ENCODE peak calls at places on chromosomes 2 and 18, in six cellular contexts. One of them, this sample, is unnamed.
A peak's percentile ranks its signal among the peaks of the same experiment; 100 is the strongest.

GRCh38 chr2:230319211-230319862 is 7.7 kb upstream of the SP140L start:
- DNase-seq in suprapubic skin: no peak
- DNase-seq in IMR-90: no peak
- DNase-seq in spleen: peak; percentile 87
- DNase-seq in uterus: no peak
- DNase-seq in A549: no peak
- DNase-seq in this sample: no peak

GRCh38 chr2:205510345-205510744 is 172.0 kb upstream of the NRP2 start:
- DNase-seq in uterus: no peak
- DNase-seq in spleen: no peak
- DNase-seq in A549: no peak
- DNase-seq in IMR-90: no peak
- DNase-seq in suprapubic skin: no peak
- DNase-seq in this sample: no peak

GRCh38 chr18:44851806-44852205 is 171.1 kb downstream of the SETBP1 start:
- DNase-seq in A549: no peak
- DNase-seq in uterus: no peak
- DNase-seq in spleen: no peak
- DNase-seq in suprapubic skin: no peak
- DNase-seq in IMR-90: no peak
- DNase-seq in this sample: no peak

GRCh38 chr2:106356291-106356690 is 111.9 kb downstream of the RGPD3 start:
- DNase-seq in uterus: no peak
- DNase-seq in spleen: no peak
- DNase-seq in IMR-90: no peak
- DNase-seq in A549: no peak
- DNase-seq in suprapubic skin: no peak
- DNase-seq in this sample: no peak

GRCh38 chr2:37619957-37620295 is 51.5 kb downstream of the CDC42EP3 start:
- DNase-seq in suprapubic skin: no peak
- DNase-seq in uterus: no peak
- DNase-seq in IMR-90: no peak
- DNase-seq in spleen: no peak
- DNase-seq in A549: no peak
- DNase-seq in this sample: no peak

GRCh38 chr2:166892397-166892796 is 4.1 kb downstream of the XIRP2 start:
- DNase-seq in spleen: no peak
- DNase-seq in A549: no peak
- DNase-seq in uterus: no peak
- DNase-seq in suprapubic skin: no peak
- DNase-seq in IMR-90: no peak
- DNase-seq in this sample: no peak

GRCh38 chr2:226782092-226782713 is 17.4 kb downstream of the IRS1 start:
- DNase-seq in IMR-90: peak; percentile 87
- DNase-seq in A549: no peak
- DNase-seq in suprapubic skin: no peak
- DNase-seq in spleen: no peak
- DNase-seq in uterus: no peak
- DNase-seq in this sample: no peak

GRCh38 chr2:203740741-203741363 is 34.4 kb downstream of the CD28 start:
- DNase-seq in IMR-90: peak; percentile 51
- DNase-seq in spleen: no peak
- DNase-seq in A549: no peak
- DNase-seq in uterus: no peak
- DNase-seq in suprapubic skin: no peak
- DNase-seq in this sample: no peak

GRCh38 chr2:10720306-10720705 is 1.1 kb upstream of the ATP6V1C2 start:
- DNase-seq in suprapubic skin: no peak
- DNase-seq in spleen: no peak
- DNase-seq in A549: no peak
- DNase-seq in uterus: no peak
- DNase-seq in IMR-90: no peak
- DNase-seq in this sample: no peak

GRCh38 chr2:78418041-78418440 is 607.5 kb upstream of the REG3G start:
- DNase-seq in suprapubic skin: no peak
- DNase-seq in uterus: no peak
- DNase-seq in spleen: no peak
- DNase-seq in IMR-90: no peak
- DNase-seq in A549: no peak
- DNase-seq in this sample: no peak

GRCh38 chr2:66696374-66696773 is 261.4 kb downstream of the MEIS1 start:
- DNase-seq in IMR-90: no peak
- DNase-seq in A549: no peak
- DNase-seq in suprapubic skin: no peak
- DNase-seq in spleen: no peak
- DNase-seq in uterus: peak; percentile 56
- DNase-seq in this sample: no peak

GRCh38 chr2:237876951-237877491 is 17.6 kb downstream of the RAMP1 start:
- DNase-seq in suprapubic skin: no peak
- DNase-seq in A549: no peak
- DNase-seq in uterus: peak; percentile 23
- DNase-seq in IMR-90: no peak
- DNase-seq in spleen: no peak
- DNase-seq in this sample: no peak

GRCh38 chr18:39624934-39625333 is 2059.3 kb upstream of the CELF4 start:
- DNase-seq in spleen: no peak
- DNase-seq in uterus: no peak
- DNase-seq in A549: no peak
- DNase-seq in IMR-90: peak; percentile 82
- DNase-seq in suprapubic skin: no peak
- DNase-seq in this sample: no peak

GRCh38 chr18:41060967-41061366 is 894.1 kb upstream of the PIK3C3 start:
- DNase-seq in uterus: no peak
- DNase-seq in suprapubic skin: no peak
- DNase-seq in spleen: no peak
- DNase-seq in IMR-90: peak; percentile 55
- DNase-seq in A549: no peak
- DNase-seq in this sample: no peak

GRCh38 chr2:62478093-62478580 is 27.9 kb downstream of the TMEM17 start:
- DNase-seq in spleen: no peak
- DNase-seq in uterus: peak; percentile 47
- DNase-seq in IMR-90: peak; percentile 24
- DNase-seq in suprapubic skin: no peak
- DNase-seq in A549: no peak
- DNase-seq in this sample: no peak

GRCh38 chr18:68439672-68440071 is 275.2 kb downstream of the TMX3 start:
- DNase-seq in spleen: no peak
- DNase-seq in suprapubic skin: no peak
- DNase-seq in A549: no peak
- DNase-seq in uterus: no peak
- DNase-seq in IMR-90: no peak
- DNase-seq in this sample: no peak

GRCh38 chr2:27118525-27119329 is at the start of gene CGREF1:
- DNase-seq in suprapubic skin: no peak
- DNase-seq in A549: peak; percentile 33
- DNase-seq in spleen: peak; percentile 67
- DNase-seq in IMR-90: no peak
- DNase-seq in uterus: no peak
- DNase-seq in this sample: no peak

GRCh38 chr2:241882090-241882625 is 12.6 kb downstream of the RTP5 start:
- DNase-seq in uterus: peak; percentile 72
- DNase-seq in spleen: peak; percentile 93
- DNase-seq in IMR-90: no peak
- DNase-seq in suprapubic skin: no peak
- DNase-seq in A549: no peak
- DNase-seq in this sample: peak; percentile 92

GRCh38 chr2:86195055-86195807 is at the start of gene IMMT:
- DNase-seq in A549: peak; percentile 99
- DNase-seq in suprapubic skin: peak; percentile 98
- DNase-seq in IMR-90: peak; percentile 95
- DNase-seq in uterus: peak; percentile 95
- DNase-seq in spleen: peak; percentile 98
- DNase-seq in this sample: peak; percentile 99

GRCh38 chr2:142868281-142868762 is 9.1 kb upstream of the KYNU start:
- DNase-seq in spleen: peak; percentile 79
- DNase-seq in IMR-90: no peak
- DNase-seq in suprapubic skin: peak; percentile 87
- DNase-seq in A549: peak; percentile 94
- DNase-seq in uterus: peak; percentile 14
- DNase-seq in this sample: peak; percentile 85

GRCh38 chr18:11987527-11987926 is 6.2 kb downstream of the IMPA2 start:
- DNase-seq in A549: peak; percentile 26
- DNase-seq in spleen: no peak
- DNase-seq in IMR-90: peak; percentile 48
- DNase-seq in suprapubic skin: peak; percentile 64
- DNase-seq in uterus: no peak
- DNase-seq in this sample: no peak

GRCh38 chr18:12657849-12658829 is at the start of gene SPIRE1:
- DNase-seq in spleen: peak; percentile 88
- DNase-seq in suprapubic skin: peak; percentile 72
- DNase-seq in IMR-90: peak; percentile 52
- DNase-seq in uterus: peak; percentile 55
- DNase-seq in A549: peak; percentile 53
- DNase-seq in this sample: no peak

GRCh38 chr2:160674076-160674630 is 180.5 kb upstream of the RBMS1 start:
- DNase-seq in IMR-90: no peak
- DNase-seq in suprapubic skin: no peak
- DNase-seq in spleen: no peak
- DNase-seq in uterus: no peak
- DNase-seq in A549: no peak
- DNase-seq in this sample: no peak

GRCh38 chr18:13048061-13048605 is 57.0 kb downstream of the CEP192 start:
- DNase-seq in suprapubic skin: no peak
- DNase-seq in spleen: no peak
- DNase-seq in IMR-90: no peak
- DNase-seq in A549: no peak
- DNase-seq in uterus: no peak
- DNase-seq in this sample: no peak

GRCh38 chr18:72742002-72742401 is 125.8 kb downstream of the NETO1 start:
- DNase-seq in suprapubic skin: no peak
- DNase-seq in uterus: no peak
- DNase-seq in A549: no peak
- DNase-seq in IMR-90: no peak
- DNase-seq in spleen: no peak
- DNase-seq in this sample: no peak

DNA sequence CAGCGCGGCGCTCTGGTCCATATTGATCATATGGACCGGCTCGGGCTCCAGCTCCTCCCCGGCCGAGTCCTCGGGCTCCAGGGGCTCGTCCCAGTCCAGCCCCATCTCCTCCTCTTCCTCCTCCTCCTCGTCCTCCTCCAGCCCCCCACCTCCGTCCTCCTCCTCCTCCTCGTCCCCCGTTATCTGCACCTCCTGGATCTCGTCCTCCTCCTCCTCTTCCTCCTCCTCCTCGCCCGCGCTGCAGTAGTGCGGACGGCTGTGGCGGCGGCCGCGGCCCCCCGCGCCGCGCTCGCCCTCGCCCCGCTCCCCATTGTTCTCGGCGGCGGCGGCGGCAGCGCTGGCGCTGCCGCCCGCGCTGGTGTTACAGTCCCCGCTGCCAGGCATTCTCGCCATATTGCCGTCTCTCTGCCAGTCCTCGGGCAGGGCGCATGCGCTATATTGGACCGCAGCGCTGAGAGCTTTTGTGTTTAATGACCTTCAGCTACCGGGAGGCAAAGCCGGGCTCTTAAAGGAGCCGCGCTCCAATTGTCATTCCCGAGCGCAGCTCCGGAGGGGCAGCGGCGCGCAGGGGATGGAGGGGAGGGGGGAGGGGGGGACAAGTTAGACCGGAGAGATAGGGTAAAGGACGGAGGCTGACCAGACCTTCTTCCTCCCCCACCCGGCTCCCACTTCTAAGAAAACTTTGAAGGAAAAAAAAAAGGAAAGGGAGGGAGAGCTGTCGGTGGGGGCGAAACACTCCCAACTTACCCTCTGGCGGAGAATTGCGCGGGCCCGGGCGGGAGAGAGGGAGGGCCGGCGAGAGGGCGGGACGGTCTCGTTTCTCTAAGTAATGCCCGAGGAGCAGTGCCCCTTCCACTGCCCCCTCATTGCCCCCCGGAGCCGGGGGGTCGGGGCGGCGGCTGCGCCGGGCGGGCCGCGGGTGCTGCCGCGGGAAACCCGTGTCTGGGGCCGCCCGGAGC is at the start of gene KCTD1:
- DNase-seq in suprapubic skin: peak; percentile 85
- DNase-seq in spleen: peak; percentile 87
- DNase-seq in IMR-90: peak; percentile 84
- DNase-seq in uterus: peak; percentile 66
- DNase-seq in A549: peak; percentile 90
- DNase-seq in this sample: peak; percentile 90
- H3K4me3 ChIP-seq in suprapubic skin: peak within 1 kb of the TSS; percentile 74
- H3K4me3 ChIP-seq in spleen: peak within 1 kb of the TSS; percentile 52
- H3K4me3 ChIP-seq in IMR-90: peak within 1 kb of the TSS; percentile 69
- H3K4me3 ChIP-seq in uterus: peak within 1 kb of the TSS; percentile 58
- H3K4me3 ChIP-seq in A549: peak within 1 kb of the TSS; percentile 91
- H3K4me3 ChIP-seq in this sample: peak within 1 kb of the TSS; percentile 88

DNA sequence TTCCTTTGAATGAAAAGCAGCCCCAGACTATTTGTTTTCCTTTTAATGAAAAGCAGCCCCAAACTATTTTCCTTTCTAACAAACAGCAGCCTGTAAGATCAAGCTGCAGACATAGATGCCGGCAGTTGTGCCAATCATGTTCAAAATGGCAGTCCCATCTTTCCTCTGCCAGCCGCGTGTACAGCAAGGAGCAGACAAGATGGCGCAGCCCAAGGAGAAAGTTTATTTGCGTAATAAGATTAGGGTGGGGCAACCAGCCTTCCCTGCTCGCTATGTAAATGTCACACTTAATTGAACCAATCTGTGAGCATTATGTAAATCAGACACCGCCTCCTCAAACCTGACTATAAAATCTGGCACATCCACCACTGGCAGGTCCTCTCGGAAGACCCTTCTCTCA is 226.0 kb downstream of the TGIF1 start:
- DNase-seq in uterus: no peak
- DNase-seq in suprapubic skin: no peak
- DNase-seq in IMR-90: no peak
- DNase-seq in spleen: no peak
- DNase-seq in A549: no peak
- DNase-seq in this sample: no peak
- TF ChIP-seq POLR2A in uterus: no peak
- TF ChIP-seq POLR2A in suprapubic skin: no peak
- TF ChIP-seq POLR2A in IMR-90: no peak
- TF ChIP-seq POLR2A in spleen: no peak
- TF ChIP-seq POLR2A in A549: no peak
- TF ChIP-seq POLR2A in this sample: no peak

DNA sequence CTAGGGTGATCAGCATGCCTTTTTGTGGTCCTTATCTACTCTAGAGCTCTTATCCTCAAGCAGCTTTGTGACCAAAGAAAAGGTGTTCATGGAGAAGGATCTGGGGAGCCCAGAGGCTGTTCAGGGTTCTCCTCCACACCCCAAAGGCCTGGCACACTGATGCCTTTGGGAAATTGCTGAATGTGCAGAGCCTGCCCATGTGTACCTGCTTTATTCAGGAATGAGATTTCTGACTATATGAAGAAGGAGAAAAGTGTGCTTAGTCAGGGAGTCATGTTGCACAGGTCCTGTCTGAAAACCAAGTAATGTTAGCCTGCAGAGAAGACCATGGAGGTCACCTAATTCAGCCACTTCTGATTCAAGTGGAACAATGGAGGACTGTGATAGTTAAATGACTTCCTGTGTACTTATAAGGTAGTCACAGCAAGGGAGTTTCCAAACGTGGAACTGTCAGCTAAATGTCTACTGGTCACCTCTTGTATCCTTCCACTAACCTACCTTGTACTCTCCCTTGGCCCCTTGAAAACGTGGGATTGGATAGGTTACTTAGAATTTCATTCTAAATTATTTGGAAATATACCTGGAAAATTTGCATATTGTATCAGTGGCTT is 81.3 kb downstream of the LIMS1 start:
- DNase-seq in IMR-90: no peak
- DNase-seq in A549: no peak
- DNase-seq in uterus: no peak
- DNase-seq in spleen: no peak
- DNase-seq in suprapubic skin: no peak
- DNase-seq in this sample: no peak
- H3K4me3 ChIP-seq in IMR-90: no peak overlapping the region
- H3K4me3 ChIP-seq in A549: no peak overlapping the region
- H3K4me3 ChIP-seq in uterus: no peak overlapping the region
- H3K4me3 ChIP-seq in spleen: no peak overlapping the region
- H3K4me3 ChIP-seq in suprapubic skin: no peak overlapping the region
- H3K4me3 ChIP-seq in this sample: no peak overlapping the region

GRCh38 chr2:1480671-1481076 is 67.4 kb downstream of the TPO start:
- DNase-seq in spleen: peak; percentile 49
- DNase-seq in A549: no peak
- DNase-seq in suprapubic skin: no peak
- DNase-seq in IMR-90: no peak
- DNase-seq in uterus: no peak
- DNase-seq in this sample: peak; percentile 74
- TF ChIP-seq POLR2A in spleen: no peak
- TF ChIP-seq POLR2A in A549: no peak
- TF ChIP-seq POLR2A in suprapubic skin: no peak
- TF ChIP-seq POLR2A in IMR-90: no peak
- TF ChIP-seq POLR2A in uterus: no peak
- TF ChIP-seq POLR2A in this sample: no peak

This sample was measured in lower leg skin.